ENCODE peak calls at places on chromosomes 16 and 17, in ten cellular contexts. One of them, this sample, is unnamed.

GRCh38 chr16:59698341-59698979 is 964.3 kb upstream of the GOT2 start:
- DNase-seq in brain microvascular endothelial cell: peak
- DNase-seq in cardiac muscle cell: no peak
- DNase-seq in Calu3: no peak
- DNase-seq in cardiac fibroblast: peak
- DNase-seq in mesothelial cell of epicardium: no peak
- DNase-seq in left ventricle myocardium inferior: no peak
- DNase-seq in astrocyte of the spinal cord: peak
- DNase-seq in Panc1: no peak
- DNase-seq in mucosa of descending colon: no peak
- DNase-seq in this sample: no peak

GRCh38 chr17:59498421-59499307 is 66.7 kb upstream of the DHX40 start:
- DNase-seq in cardiac muscle cell: no peak
- DNase-seq in astrocyte of the spinal cord: peak
- DNase-seq in cardiac fibroblast: no peak
- DNase-seq in mucosa of descending colon: no peak
- DNase-seq in brain microvascular endothelial cell: no peak
- DNase-seq in mesothelial cell of epicardium: no peak
- DNase-seq in Panc1: no peak
- DNase-seq in left ventricle myocardium inferior: no peak
- DNase-seq in Calu3: no peak
- DNase-seq in this sample: no peak

GRCh38 chr16:31664683-31665482 is 137.2 kb downstream of the AHSP start:
- DNase-seq in left ventricle myocardium inferior: no peak
- DNase-seq in astrocyte of the spinal cord: no peak
- DNase-seq in mesothelial cell of epicardium: no peak
- DNase-seq in Panc1: no peak
- DNase-seq in mucosa of descending colon: no peak
- DNase-seq in brain microvascular endothelial cell: peak
- DNase-seq in cardiac fibroblast: peak
- DNase-seq in Calu3: no peak
- DNase-seq in cardiac muscle cell: no peak
- DNase-seq in this sample: no peak

GRCh38 chr17:14149751-14150150 is 80.4 kb downstream of the COX10 start:
- DNase-seq in cardiac muscle cell: no peak
- DNase-seq in cardiac fibroblast: no peak
- DNase-seq in mucosa of descending colon: no peak
- DNase-seq in left ventricle myocardium inferior: no peak
- DNase-seq in Calu3: no peak
- DNase-seq in astrocyte of the spinal cord: no peak
- DNase-seq in mesothelial cell of epicardium: no peak
- DNase-seq in brain microvascular endothelial cell: no peak
- DNase-seq in Panc1: no peak
- DNase-seq in this sample: no peak

GRCh38 chr16:65122974-65123845 is 1.3 kb upstream of the CDH11 start:
- DNase-seq in Calu3: no peak
- DNase-seq in left ventricle myocardium inferior: peak
- DNase-seq in mesothelial cell of epicardium: peak
- DNase-seq in cardiac fibroblast: peak
- DNase-seq in mucosa of descending colon: peak
- DNase-seq in Panc1: no peak
- DNase-seq in astrocyte of the spinal cord: peak
- DNase-seq in cardiac muscle cell: peak
- DNase-seq in brain microvascular endothelial cell: no peak
- DNase-seq in this sample: peak

GRCh38 chr17:76943781-76944213 is 75.6 kb downstream of the MGAT5B start:
- DNase-seq in cardiac fibroblast: no peak
- DNase-seq in left ventricle myocardium inferior: no peak
- DNase-seq in mucosa of descending colon: no peak
- DNase-seq in Panc1: no peak
- DNase-seq in cardiac muscle cell: no peak
- DNase-seq in mesothelial cell of epicardium: no peak
- DNase-seq in Calu3: no peak
- DNase-seq in brain microvascular endothelial cell: no peak
- DNase-seq in astrocyte of the spinal cord: no peak
- DNase-seq in this sample: no peak

GRCh38 chr16:27491894-27492587 is 57.7 kb downstream of the GTF3C1 start:
- DNase-seq in brain microvascular endothelial cell: no peak
- DNase-seq in Panc1: no peak
- DNase-seq in Calu3: no peak
- DNase-seq in mucosa of descending colon: no peak
- DNase-seq in left ventricle myocardium inferior: no peak
- DNase-seq in cardiac fibroblast: peak
- DNase-seq in astrocyte of the spinal cord: no peak
- DNase-seq in cardiac muscle cell: no peak
- DNase-seq in mesothelial cell of epicardium: no peak
- DNase-seq in this sample: no peak

GRCh38 chr17:50095626-50096037 is 481 bp downstream of the PDK2 start:
- DNase-seq in mesothelial cell of epicardium: no peak
- DNase-seq in Calu3: no peak
- DNase-seq in cardiac fibroblast: no peak
- DNase-seq in cardiac muscle cell: peak
- DNase-seq in astrocyte of the spinal cord: no peak
- DNase-seq in mucosa of descending colon: peak
- DNase-seq in Panc1: no peak
- DNase-seq in left ventricle myocardium inferior: no peak
- DNase-seq in brain microvascular endothelial cell: no peak
- DNase-seq in this sample: peak

GRCh38 chr16:30541502-30542329 is 7.1 kb upstream of the ZNF747 start:
- DNase-seq in cardiac fibroblast: peak
- DNase-seq in mucosa of descending colon: no peak
- DNase-seq in left ventricle myocardium inferior: no peak
- DNase-seq in mesothelial cell of epicardium: no peak
- DNase-seq in Calu3: no peak
- DNase-seq in Panc1: no peak
- DNase-seq in astrocyte of the spinal cord: peak
- DNase-seq in cardiac muscle cell: peak
- DNase-seq in brain microvascular endothelial cell: peak
- DNase-seq in this sample: no peak

GRCh38 chr16:19137201-19137601 is 23.4 kb downstream of the ITPRIPL2 start:
- DNase-seq in astrocyte of the spinal cord: peak
- DNase-seq in Calu3: no peak
- DNase-seq in brain microvascular endothelial cell: no peak
- DNase-seq in mesothelial cell of epicardium: no peak
- DNase-seq in cardiac muscle cell: no peak
- DNase-seq in mucosa of descending colon: no peak
- DNase-seq in left ventricle myocardium inferior: no peak
- DNase-seq in Panc1: no peak
- DNase-seq in cardiac fibroblast: no peak
- DNase-seq in this sample: no peak

GRCh38 chr17:70871180-70871818 is 702.0 kb downstream of the KCNJ2 start:
- DNase-seq in brain microvascular endothelial cell: no peak
- DNase-seq in Calu3: no peak
- DNase-seq in Panc1: no peak
- DNase-seq in mucosa of descending colon: no peak
- DNase-seq in cardiac fibroblast: no peak
- DNase-seq in astrocyte of the spinal cord: no peak
- DNase-seq in mesothelial cell of epicardium: no peak
- DNase-seq in cardiac muscle cell: no peak
- DNase-seq in left ventricle myocardium inferior: no peak
- DNase-seq in this sample: no peak

GRCh38 chr16:8859913-8860881 is 8.6 kb downstream of the CARHSP1 start:
- DNase-seq in mesothelial cell of epicardium: no peak
- DNase-seq in mucosa of descending colon: peak
- DNase-seq in cardiac fibroblast: peak
- DNase-seq in cardiac muscle cell: no peak
- DNase-seq in astrocyte of the spinal cord: peak
- DNase-seq in Calu3: peak
- DNase-seq in Panc1: no peak
- DNase-seq in brain microvascular endothelial cell: peak
- DNase-seq in left ventricle myocardium inferior: peak
- DNase-seq in this sample: no peak

GRCh38 chr17:39351508-39351907 is 49.9 kb downstream of the FBXL20 start:
- DNase-seq in mucosa of descending colon: no peak
- DNase-seq in mesothelial cell of epicardium: no peak
- DNase-seq in cardiac muscle cell: no peak
- DNase-seq in Calu3: no peak
- DNase-seq in brain microvascular endothelial cell: no peak
- DNase-seq in astrocyte of the spinal cord: no peak
- DNase-seq in cardiac fibroblast: no peak
- DNase-seq in Panc1: no peak
- DNase-seq in left ventricle myocardium inferior: no peak
- DNase-seq in this sample: no peak

GRCh38 chr16:8866118-8866883 is 2.5 kb downstream of the CARHSP1 start:
- DNase-seq in cardiac fibroblast: no peak
- DNase-seq in mucosa of descending colon: peak
- DNase-seq in left ventricle myocardium inferior: peak
- DNase-seq in Calu3: peak
- DNase-seq in brain microvascular endothelial cell: no peak
- DNase-seq in cardiac muscle cell: peak
- DNase-seq in mesothelial cell of epicardium: peak
- DNase-seq in Panc1: no peak
- DNase-seq in astrocyte of the spinal cord: peak
- DNase-seq in this sample: peak

GRCh38 chr17:7846063-7846735 is 8.7 kb upstream of the TMEM88 start:
- DNase-seq in cardiac muscle cell: no peak
- DNase-seq in Panc1: no peak
- DNase-seq in left ventricle myocardium inferior: no peak
- DNase-seq in cardiac fibroblast: no peak
- DNase-seq in astrocyte of the spinal cord: no peak
- DNase-seq in brain microvascular endothelial cell: no peak
- DNase-seq in mesothelial cell of epicardium: no peak
- DNase-seq in mucosa of descending colon: peak
- DNase-seq in Calu3: no peak
- DNase-seq in this sample: no peak

GRCh38 chr17:41917192-41917591 is 1.6 kb downstream of the ACLY start:
- DNase-seq in astrocyte of the spinal cord: peak
- DNase-seq in Panc1: no peak
- DNase-seq in mucosa of descending colon: no peak
- DNase-seq in mesothelial cell of epicardium: no peak
- DNase-seq in cardiac muscle cell: no peak
- DNase-seq in cardiac fibroblast: peak
- DNase-seq in left ventricle myocardium inferior: no peak
- DNase-seq in Calu3: no peak
- DNase-seq in brain microvascular endothelial cell: peak
- DNase-seq in this sample: no peak

GRCh38 chr17:70539172-70539924 is 370.0 kb downstream of the KCNJ2 start:
- DNase-seq in cardiac muscle cell: no peak
- DNase-seq in Calu3: no peak
- DNase-seq in left ventricle myocardium inferior: no peak
- DNase-seq in brain microvascular endothelial cell: no peak
- DNase-seq in mesothelial cell of epicardium: no peak
- DNase-seq in cardiac fibroblast: no peak
- DNase-seq in Panc1: no peak
- DNase-seq in mucosa of descending colon: no peak
- DNase-seq in astrocyte of the spinal cord: no peak
- DNase-seq in this sample: no peak

GRCh38 chr16:647173-647902 is 1.8 kb upstream of the WDR90 start:
- DNase-seq in astrocyte of the spinal cord: no peak
- DNase-seq in Calu3: no peak
- DNase-seq in mucosa of descending colon: no peak
- DNase-seq in left ventricle myocardium inferior: no peak
- DNase-seq in Panc1: no peak
- DNase-seq in mesothelial cell of epicardium: no peak
- DNase-seq in brain microvascular endothelial cell: no peak
- DNase-seq in cardiac fibroblast: no peak
- DNase-seq in cardiac muscle cell: no peak
- DNase-seq in this sample: no peak

DNA sequence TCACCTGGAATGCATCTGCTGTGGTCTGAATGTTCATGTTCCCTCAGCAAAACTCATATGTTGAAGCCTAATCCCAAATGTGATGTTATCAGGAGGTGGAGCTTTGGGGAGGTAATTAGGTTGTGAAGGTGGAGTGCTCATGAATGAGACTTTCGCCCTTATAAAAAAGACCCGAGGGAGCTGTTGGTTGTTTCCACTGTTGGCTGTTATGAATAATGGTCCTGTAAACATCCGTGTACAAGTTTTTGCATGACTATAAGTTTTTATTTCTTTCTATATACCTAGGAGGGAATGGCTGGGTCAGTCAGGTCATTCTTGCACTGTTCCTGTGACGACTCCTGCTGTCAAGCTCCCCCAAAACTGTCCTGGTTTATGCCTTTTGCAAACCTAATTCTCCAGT is 9.6 kb upstream of the CHP2 start:
- DNase-seq in mucosa of descending colon: no peak
- DNase-seq in brain microvascular endothelial cell: no peak
- DNase-seq in cardiac muscle cell: no peak
- DNase-seq in mesothelial cell of epicardium: no peak
- DNase-seq in cardiac fibroblast: no peak
- DNase-seq in left ventricle myocardium inferior: no peak
- DNase-seq in astrocyte of the spinal cord: no peak
- DNase-seq in Calu3: no peak
- DNase-seq in Panc1: no peak
- DNase-seq in this sample: no peak
- TF ChIP-seq CTCF in mucosa of descending colon: no peak
- TF ChIP-seq CTCF in brain microvascular endothelial cell: no peak
- TF ChIP-seq CTCF in cardiac muscle cell: no peak
- TF ChIP-seq CTCF in mesothelial cell of epicardium: no peak
- TF ChIP-seq CTCF in cardiac fibroblast: no peak
- TF ChIP-seq CTCF in left ventricle myocardium inferior: no peak
- TF ChIP-seq CTCF in astrocyte of the spinal cord: no peak
- TF ChIP-seq CTCF in Calu3: no peak
- TF ChIP-seq CTCF in Panc1: no peak
- TF ChIP-seq CTCF in this sample: no peak

GRCh38 chr17:72935984-72936383 is 156.5 kb downstream of the SLC39A11 start:
- DNase-seq in cardiac fibroblast: no peak
- DNase-seq in mucosa of descending colon: no peak
- DNase-seq in mesothelial cell of epicardium: no peak
- DNase-seq in Calu3: no peak
- DNase-seq in cardiac muscle cell: no peak
- DNase-seq in Panc1: no peak
- DNase-seq in left ventricle myocardium inferior: no peak
- DNase-seq in brain microvascular endothelial cell: no peak
- DNase-seq in astrocyte of the spinal cord: no peak
- DNase-seq in this sample: no peak
- TF ChIP-seq CTCF in cardiac fibroblast: no peak
- TF ChIP-seq CTCF in mucosa of descending colon: no peak
- TF ChIP-seq CTCF in mesothelial cell of epicardium: no peak
- TF ChIP-seq CTCF in Calu3: no peak
- TF ChIP-seq CTCF in cardiac muscle cell: no peak
- TF ChIP-seq CTCF in Panc1: no peak
- TF ChIP-seq CTCF in left ventricle myocardium inferior: no peak
- TF ChIP-seq CTCF in brain microvascular endothelial cell: no peak
- TF ChIP-seq CTCF in astrocyte of the spinal cord: no peak
- TF ChIP-seq CTCF in this sample: no peak

DNA sequence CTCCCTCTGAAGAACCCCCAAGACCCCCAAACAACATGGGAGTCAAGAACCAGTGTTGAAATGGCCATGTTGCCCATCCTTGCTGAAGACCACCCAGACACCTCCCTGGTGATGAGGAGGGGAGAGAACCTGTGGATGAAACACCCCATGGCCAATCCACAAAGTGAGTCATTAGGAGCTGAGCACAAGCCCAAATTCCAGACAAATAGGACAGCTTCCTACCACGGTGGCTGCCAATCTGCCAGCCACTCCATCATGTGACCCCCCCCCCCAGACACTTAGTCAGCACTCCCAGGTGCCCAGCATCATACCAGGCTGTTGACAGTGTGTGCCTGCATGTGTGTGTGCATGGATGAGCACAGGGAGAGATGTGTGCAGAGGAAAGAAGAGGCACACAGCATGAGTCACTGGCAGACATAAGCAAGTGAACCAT is 26.4 kb upstream of the RPL38 start:
- DNase-seq in cardiac muscle cell: no peak
- DNase-seq in mucosa of descending colon: no peak
- DNase-seq in Calu3: no peak
- DNase-seq in brain microvascular endothelial cell: no peak
- DNase-seq in Panc1: no peak
- DNase-seq in mesothelial cell of epicardium: no peak
- DNase-seq in astrocyte of the spinal cord: no peak
- DNase-seq in cardiac fibroblast: peak
- DNase-seq in left ventricle myocardium inferior: no peak
- DNase-seq in this sample: no peak
- TF ChIP-seq CTCF in cardiac muscle cell: no peak
- TF ChIP-seq CTCF in mucosa of descending colon: no peak
- TF ChIP-seq CTCF in Calu3: no peak
- TF ChIP-seq CTCF in brain microvascular endothelial cell: no peak
- TF ChIP-seq CTCF in Panc1: no peak
- TF ChIP-seq CTCF in mesothelial cell of epicardium: no peak
- TF ChIP-seq CTCF in astrocyte of the spinal cord: no peak
- TF ChIP-seq CTCF in cardiac fibroblast: no peak
- TF ChIP-seq CTCF in left ventricle myocardium inferior: no peak
- TF ChIP-seq CTCF in this sample: peak

GRCh38 chr17:781920-782731 is at the start of the genes GLOD4 and MRM3:
- DNase-seq in astrocyte of the spinal cord: peak
- DNase-seq in Calu3: peak
- DNase-seq in cardiac muscle cell: peak
- DNase-seq in mucosa of descending colon: peak
- DNase-seq in Panc1: peak
- DNase-seq in left ventricle myocardium inferior: peak
- DNase-seq in brain microvascular endothelial cell: peak
- DNase-seq in mesothelial cell of epicardium: peak
- DNase-seq in cardiac fibroblast: peak
- DNase-seq in this sample: peak
- TF ChIP-seq CTCF in astrocyte of the spinal cord: no peak
- TF ChIP-seq CTCF in Calu3: no peak
- TF ChIP-seq CTCF in cardiac muscle cell: no peak
- TF ChIP-seq CTCF in mucosa of descending colon: no peak
- TF ChIP-seq CTCF in Panc1: no peak
- TF ChIP-seq CTCF in left ventricle myocardium inferior: peak
- TF ChIP-seq CTCF in brain microvascular endothelial cell: peak
- TF ChIP-seq CTCF in mesothelial cell of epicardium: peak
- TF ChIP-seq CTCF in cardiac fibroblast: no peak
- TF ChIP-seq CTCF in this sample: peak

This sample was measured in nephron progenitor cell.